ENCODE peak calls at places on chromosomes 7 and 10, in eight cellular contexts. O, R, V, N, S, A, W and T are unnamed samples.

GRCh38 chr7:41241641-41242040 is 461.2 kb downstream of the INHBA start:
- DNase-seq in V (no peak), W (no peak), R (no peak), O (no peak), S (peak; percentile 16), A (no peak), N (no peak), T (no peak)

GRCh38 chr10:33760544-33760943 is 426.1 kb upstream of the NRP1 start:
- DNase-seq in S (no peak), W (no peak), A (no peak), R (no peak), V (no peak), O (no peak), N (no peak), T (no peak)

GRCh38 chr10:55024718-55025117 is 223.7 kb upstream of the PCDH15 start:
- DNase-seq in N (no peak), S (no peak), V (no peak), R (no peak), W (no peak), A (no peak), O (no peak), T (no peak)

GRCh38 chr10:131089861-131090260 is 221.7 kb downstream of the TCERG1L start:
- DNase-seq in R (no peak), S (peak; percentile 31), N (no peak), W (no peak), A (no peak), V (no peak), O (no peak), T (no peak)

GRCh38 chr7:7292608-7293007 is 110.3 kb downstream of the C1GALT1 start:
- DNase-seq in A (no peak), W (no peak), V (no peak), O (no peak), S (no peak), R (no peak), N (no peak), T (no peak)

GRCh38 chr10:114821293-114821914 is at the start of gene FHIP2A:
- DNase-seq in A (peak; percentile 42), O (peak; percentile 93), W (no peak), N (peak; percentile 87), S (peak; percentile 96), R (peak; percentile 54), V (peak; percentile 89), T (no peak)

GRCh38 chr10:122190553-122190952 is 80.5 kb upstream of the BTBD16 start:
- DNase-seq in A (no peak), S (no peak), N (no peak), W (peak; percentile 43), O (peak; percentile 81), V (no peak), R (no peak), T (no peak)

GRCh38 chr7:155806096-155806871 is 6.0 kb downstream of the SHH start:
- DNase-seq in V (peak; percentile 61), N (peak; percentile 35), S (peak; percentile 74), O (peak; percentile 34), W (no peak), R (no peak), A (no peak), T (no peak)

GRCh38 chr10:52541082-52541481 is 227.0 kb downstream of the DKK1 start:
- DNase-seq in V (no peak), A (peak; percentile 44), W (no peak), O (peak; percentile 84), N (peak; percentile 43), S (no peak), R (no peak), T (no peak)

GRCh38 chr10:110429301-110429700 is 68.4 kb upstream of the DUSP5 start:
- DNase-seq in S (no peak), W (no peak), N (no peak), R (no peak), O (peak; percentile 60), V (no peak), A (no peak), T (no peak)

GRCh38 chr7:94698275-94698674 is 42.3 kb upstream of the SGCE start:
- DNase-seq in R (peak; percentile 13), S (no peak), A (peak; percentile 74), O (peak; percentile 84), N (peak; percentile 89), W (peak; percentile 65), V (no peak), T (no peak)

GRCh38 chr10:4285121-4285520 is 500.1 kb upstream of the KLF6 start:
- DNase-seq in S (no peak), W (no peak), A (no peak), R (no peak), N (no peak), O (peak; percentile 54), V (no peak), T (no peak)

GRCh38 chr7:45592230-45592991 is 18.2 kb downstream of the ADCY1 start:
- DNase-seq in V (peak; percentile 0), S (no peak), O (no peak), W (no peak), A (no peak), N (no peak), R (no peak), T (no peak)

GRCh38 chr10:119409906-119410305 is 132.6 kb downstream of the RGS10 start:
- DNase-seq in S (no peak), W (no peak), V (no peak), A (no peak), O (no peak), N (peak; percentile 87), R (no peak), T (no peak)

GRCh38 chr10:17479822-17480221 is 25.4 kb upstream of the ST8SIA6 start:
- DNase-seq in V (no peak), O (no peak), S (no peak), N (no peak), W (no peak), A (no peak), R (no peak), T (no peak)
- H3K4me3 ChIP-seq in V (no peak overlapping the region), O (no peak overlapping the region), S (no peak overlapping the region), N (no peak overlapping the region), W (no peak overlapping the region), A (no peak overlapping the region), R (no peak overlapping the region), T (no peak overlapping the region)

GRCh38 chr10:99531696-99532050 is 1.1 kb upstream of the NKX2-3 start:
- DNase-seq in V (peak; percentile 13), O (no peak), R (no peak), N (no peak), A (no peak), W (no peak), S (no peak), T (no peak)

GRCh38 chr10:99530108-99531025 is 2.4 kb upstream of the NKX2-3 start:
- DNase-seq in R (no peak), N (no peak), A (no peak), V (peak; percentile 57), W (no peak), S (peak; percentile 80), O (no peak), T (no peak)

GRCh38 chr10:99532194-99532593 is 548 bp upstream of the NKX2-3 start:
- DNase-seq in N (no peak), S (no peak), A (no peak), V (no peak), R (no peak), O (no peak), W (no peak), T (no peak)

GRCh38 chr10:99529483-99530107 is 3.1 kb upstream of the NKX2-3 start:
- DNase-seq in S (no peak), A (peak; percentile 9), W (no peak), V (peak; percentile 68), O (no peak), R (no peak), N (no peak), T (no peak)

DNA sequence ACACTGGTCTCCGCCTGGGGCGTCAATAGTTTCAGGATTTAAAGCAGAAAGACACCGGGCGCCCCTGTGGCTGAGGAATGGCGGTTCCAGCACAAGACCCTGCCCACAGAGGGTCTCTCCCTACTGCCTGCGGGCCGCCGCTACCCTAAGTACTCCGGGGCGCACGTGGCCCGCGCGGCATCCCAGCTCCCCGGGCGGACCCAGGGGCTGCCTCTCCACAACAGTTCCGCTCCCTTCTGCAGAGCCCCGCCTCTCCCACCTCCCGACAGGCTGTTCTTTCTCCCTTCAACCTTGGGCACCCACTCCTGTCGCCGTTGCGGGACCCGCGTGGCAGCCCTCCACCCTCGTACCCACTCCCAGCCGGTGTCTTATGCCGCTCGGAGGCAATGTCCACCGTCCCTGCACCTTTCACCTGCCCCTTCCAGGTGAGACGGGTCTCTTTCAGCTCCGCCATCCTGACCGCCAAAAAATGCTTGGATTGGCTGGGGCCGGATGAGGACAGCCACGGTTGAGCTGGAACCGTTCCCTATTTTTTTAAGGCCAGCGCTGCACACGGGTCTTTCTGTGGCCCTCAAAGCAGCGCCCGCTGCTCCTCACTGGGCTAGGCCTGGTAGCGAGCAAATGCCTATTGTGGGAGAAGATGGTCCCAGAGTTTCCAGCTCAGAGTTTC is 1.6 kb upstream of the NKX2-3 start:
- DNase-seq in A (no peak), W (no peak), R (no peak), S (peak; percentile 89), O (no peak), V (peak; percentile 69), N (no peak), T (no peak)
- H3K4me3 ChIP-seq in A (no peak overlapping the region), W (no peak overlapping the region), R (no peak overlapping the region), S (peak overlapping the region; percentile 15), O (no peak overlapping the region), V (no peak overlapping the region), N (peak overlapping the region; percentile 0), T (peak overlapping the region; percentile 1)

DNA sequence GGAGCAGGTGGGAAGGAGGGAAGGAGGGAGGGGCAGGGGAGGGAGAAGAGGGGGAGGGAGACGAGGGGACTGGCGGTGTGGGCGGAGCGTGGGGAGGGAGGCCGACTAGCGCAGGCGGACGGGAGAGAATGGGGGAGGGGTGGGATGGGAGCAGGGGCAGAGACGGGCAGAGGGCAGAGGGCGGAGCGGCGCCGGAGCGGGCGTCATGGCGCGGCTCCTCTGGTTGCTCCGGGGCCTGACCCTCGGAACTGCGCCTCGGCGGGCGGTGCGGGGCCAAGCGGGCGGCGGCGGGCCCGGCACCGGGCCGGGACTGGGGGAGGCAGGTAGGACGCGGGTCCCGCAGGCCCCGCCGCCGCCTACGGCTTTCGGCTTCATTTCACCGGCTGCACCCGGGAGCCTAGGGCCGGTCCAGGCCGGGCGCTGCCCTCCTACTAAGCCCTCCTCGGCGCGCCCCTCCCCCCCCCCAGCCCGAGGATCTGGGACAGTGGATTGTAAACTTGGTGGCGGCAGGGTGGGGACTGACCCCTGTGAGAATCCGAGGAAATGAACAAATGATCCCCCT is at the start of gene MSRB2:
- DNase-seq in S (peak; percentile 95), W (peak; percentile 78), A (peak; percentile 84), N (peak; percentile 98), V (peak; percentile 96), O (peak; percentile 99), R (peak; percentile 89), T (no peak)
- H3K4me3 ChIP-seq in S (peak within 1 kb of the TSS; percentile 65), W (peak within 1 kb of the TSS; percentile 56), A (peak within 1 kb of the TSS; percentile 56), N (peak within 1 kb of the TSS; percentile 55), V (peak within 1 kb of the TSS; percentile 86), O (peak within 1 kb of the TSS; percentile 77), R (peak within 1 kb of the TSS; percentile 74), T (peak within 1 kb of the TSS; percentile 80)

DNA sequence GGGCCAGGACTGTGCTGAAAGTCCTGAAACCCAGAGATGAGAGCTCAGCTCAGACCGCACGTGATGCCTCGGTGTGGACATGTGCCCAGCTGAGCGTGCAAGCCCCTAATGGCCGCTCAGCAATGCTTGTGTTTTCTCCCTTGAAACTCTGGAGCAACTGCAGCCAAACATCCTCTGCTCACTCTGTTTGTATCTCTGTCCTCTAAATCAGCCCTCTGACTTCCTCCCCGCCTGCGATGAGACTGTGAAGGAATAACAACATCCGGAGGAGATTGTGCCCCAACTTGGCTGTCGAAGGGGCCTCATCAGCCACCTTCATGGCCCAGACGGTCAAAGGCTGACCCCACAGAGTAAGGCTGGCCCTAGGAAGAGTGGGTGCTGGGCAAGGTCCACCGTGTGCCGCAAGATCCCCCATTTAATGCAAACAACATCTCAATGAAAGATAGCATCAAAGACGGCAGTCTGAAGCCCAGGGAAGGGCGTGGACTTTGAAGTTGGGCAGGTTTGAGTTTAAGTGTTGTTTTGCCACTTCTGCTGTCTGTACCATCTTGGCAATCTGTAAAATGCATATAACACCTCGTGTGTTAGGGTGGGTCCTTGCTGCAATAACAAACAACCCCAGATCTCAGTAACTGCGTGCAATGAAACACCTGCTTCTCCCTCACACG is 39.9 kb downstream of the CALML3 start:
- DNase-seq in V (no peak), A (no peak), O (no peak), W (no peak), N (peak; percentile 22), S (peak; percentile 31), R (no peak), T (no peak)
- H3K4me3 ChIP-seq in V (no peak overlapping the region), A (no peak overlapping the region), O (no peak overlapping the region), W (no peak overlapping the region), N (no peak overlapping the region), S (no peak overlapping the region), R (no peak overlapping the region), T (no peak overlapping the region)